ENCODE peak calls at places on chromosome 13, in four cellular contexts. N is stimulated activated naive CD4-positive, alpha-beta T cell treated with Interleukin-2 at 50 U/mL for 16 hours; B is nephron progenitor cell; W is HFFc6. S is an unnamed sample.

GRCh38 chr13:112726018-112726767 is 36.4 kb downstream of the ATP11A start:
- DNase-seq in B (no peak), W (no peak), N (no peak), S (no peak)

GRCh38 chr13:51797664-51798488 is 6.1 kb downstream of the DHRS12 start:
- DNase-seq in B (peak), N (peak), W (peak), S (peak)

GRCh38 chr13:28854657-28855056 is 34.5 kb downstream of the MTUS2 start:
- DNase-seq in N (no peak), B (peak), W (no peak), S (no peak)

GRCh38 chr13:73940098-73940497 is 194.1 kb downstream of the KLF12 start:
- DNase-seq in N (no peak), B (no peak), W (no peak), S (no peak)

GRCh38 chr13:104198811-104199210 is 1132.6 kb upstream of the SLC10A2 start:
- DNase-seq in W (no peak), N (no peak), B (no peak), S (no peak)

GRCh38 chr13:111344471-111345191 is 24.2 kb downstream of the TEX29 start:
- DNase-seq in B (peak), W (peak), N (no peak), S (no peak)

GRCh38 chr13:112330066-112330465 is 46.1 kb upstream of the SPACA7 start:
- DNase-seq in B (no peak), W (no peak), N (no peak), S (no peak)

GRCh38 chr13:80399340-80400163 is 58.6 kb upstream of the SPRY2 start:
- DNase-seq in N (no peak), B (no peak), W (no peak), S (no peak)

GRCh38 chr13:27270594-27271520 is at the start of gene RASL11A:
- DNase-seq in B (peak), W (peak), N (peak), S (peak)